ENCODE peak calls at places on chromosomes 13 and 19, in ten cellular contexts. N is GM04503; F is activated naive CD4-positive, alpha-beta T cell treated with anti-CD3 and anti-CD28 coated beads, Interleukin-2, amount 50 U/mL, for 72 hours; T is stimulated activated CD4-positive, alpha-beta T cell treated with anti-CD3 and anti-CD28 coated beads, TNF-alpha, amount 100 ng/mL, for 1 hour; E is activated T-cell treated with anti-CD3 and anti-CD28 coated beads for 1 hour; Z is dorsolateral prefrontal cortex; J is T follicular helper cell; X is Kasumi-1; B is hypothalamus; D is NCI-H2081. C is an unnamed sample.

GRCh38 chr13:20160346-20161274 is at the start of gene GJA3:
- DNase-seq in N (no peak), F (peak), T (peak), E (peak), Z (no peak), J (peak), X (no peak), B (no peak), D (no peak), C (peak)

GRCh38 chr19:49954933-49955332 is 6.0 kb downstream of the SIGLEC11 start:
- DNase-seq in N (no peak), F (no peak), T (no peak), E (no peak), Z (no peak), J (no peak), X (no peak), B (no peak), D (no peak), C (no peak)

GRCh38 chr13:74778946-74779345 is 644.7 kb upstream of the KLF12 start:
- DNase-seq in N (no peak), F (no peak), T (no peak), E (no peak), Z (no peak), J (no peak), X (no peak), B (no peak), D (no peak), C (no peak)

GRCh38 chr13:42926555-42926954 is 65.5 kb downstream of the EPSTI1 start:
- DNase-seq in N (no peak), F (no peak), T (no peak), E (no peak), Z (no peak), J (no peak), X (no peak), B (no peak), D (no peak), C (no peak)

GRCh38 chr13:57739791-57740190 is 108.2 kb downstream of the PCDH17 start:
- DNase-seq in N (no peak), F (no peak), T (no peak), E (no peak), Z (no peak), J (no peak), X (no peak), B (no peak), D (no peak), C (no peak)

GRCh38 chr13:84609716-84610115 is 727.4 kb upstream of the SLITRK1 start:
- DNase-seq in N (no peak), F (no peak), T (no peak), E (no peak), Z (no peak), J (no peak), X (no peak), B (no peak), D (no peak), C (peak)

GRCh38 chr19:13629687-13630357 is 123.5 kb upstream of the CACNA1A start:
- DNase-seq in N (peak), F (no peak), T (no peak), E (no peak), Z (no peak), J (no peak), X (no peak), B (no peak), D (no peak), C (peak)

GRCh38 chr13:29579094-29579493 is 16.4 kb downstream of the SLC7A1 start:
- DNase-seq in N (no peak), F (no peak), T (no peak), E (no peak), Z (no peak), J (no peak), X (no peak), B (no peak), D (no peak), C (no peak)

GRCh38 chr13:68176486-68176885 is 946.4 kb upstream of the PCDH9 start:
- DNase-seq in N (no peak), F (no peak), T (no peak), E (no peak), Z (no peak), J (no peak), X (no peak), B (no peak), D (no peak), C (no peak)

GRCh38 chr13:29458419-29458818 is 137.1 kb downstream of the SLC7A1 start:
- DNase-seq in N (no peak), F (no peak), T (no peak), E (no peak), Z (no peak), J (no peak), X (no peak), B (no peak), D (no peak), C (no peak)

GRCh38 chr13:72726721-72727416 is 560 bp downstream of the MZT1 start:
- DNase-seq in N (no peak), F (peak), T (peak), E (peak), Z (peak), J (peak), X (peak), B (no peak), D (peak), C (peak)

GRCh38 chr13:47005761-47006414 is 109.0 kb upstream of the HTR2A start:
- DNase-seq in N (no peak), F (no peak), T (no peak), E (no peak), Z (no peak), J (no peak), X (no peak), B (no peak), D (no peak), C (no peak)

GRCh38 chr13:25112856-25113255 is 16.9 kb downstream of the PABPC3 start:
- DNase-seq in N (no peak), F (no peak), T (no peak), E (no peak), Z (no peak), J (no peak), X (no peak), B (no peak), D (no peak), C (no peak)

GRCh38 chr13:110261166-110262081 is 45.5 kb downstream of the COL4A1 start:
- DNase-seq in N (no peak), F (no peak), T (no peak), E (no peak), Z (no peak), J (no peak), X (no peak), B (no peak), D (no peak), C (no peak)

GRCh38 chr19:47124937-47125668 is 5.5 kb upstream of the SAE1 start:
- DNase-seq in N (no peak), F (peak), T (no peak), E (no peak), Z (no peak), J (no peak), X (peak), B (peak), D (peak), C (peak)

GRCh38 chr19:41225238-41226052 is 6.4 kb downstream of the AXL start:
- DNase-seq in N (peak), F (peak), T (no peak), E (no peak), Z (no peak), J (peak), X (no peak), B (no peak), D (no peak), C (peak)

GRCh38 chr13:114106526-114106925 is 25.9 kb downstream of the RASA3 start:
- DNase-seq in N (no peak), F (no peak), T (no peak), E (no peak), Z (peak), J (no peak), X (no peak), B (no peak), D (no peak), C (no peak)

GRCh38 chr19:50633359-50633758 is 6.3 kb downstream of the SYT3 start:
- DNase-seq in N (no peak), F (no peak), T (no peak), E (no peak), Z (no peak), J (no peak), X (no peak), B (no peak), D (no peak), C (no peak)

GRCh38 chr19:17489392-17490030 is 19.2 kb downstream of the SLC27A1 start:
- DNase-seq in N (no peak), F (no peak), T (no peak), E (no peak), Z (no peak), J (no peak), X (no peak), B (no peak), D (no peak), C (no peak)

GRCh38 chr13:97015661-97016350 is 21.5 kb upstream of the OXGR1 start:
- DNase-seq in N (no peak), F (no peak), T (no peak), E (no peak), Z (no peak), J (no peak), X (no peak), B (no peak), D (no peak), C (peak)

GRCh38 chr13:75566658-75567057 is 17.1 kb downstream of the UCHL3 start:
- DNase-seq in N (no peak), F (no peak), T (no peak), E (no peak), Z (no peak), J (no peak), X (peak), B (no peak), D (no peak), C (peak)

GRCh38 chr19:13089139-13089856 is 13.4 kb downstream of the LYL1 start:
- DNase-seq in N (no peak), F (peak), T (no peak), E (no peak), Z (no peak), J (no peak), X (peak), B (no peak), D (no peak), C (no peak)

GRCh38 chr19:7515091-7515470 is 822 bp upstream of the ZNF358 start:
- DNase-seq in N (no peak), F (no peak), T (no peak), E (no peak), Z (no peak), J (no peak), X (no peak), B (no peak), D (no peak), C (no peak)

GRCh38 chr13:47672982-47673670 is 327.9 kb downstream of the SUCLA2 start:
- DNase-seq in N (peak), F (no peak), T (no peak), E (no peak), Z (no peak), J (no peak), X (no peak), B (no peak), D (no peak), C (peak)

GRCh38 chr19:49820125-49820524 is 2.0 kb downstream of the MED25 start:
- DNase-seq in N (no peak), F (no peak), T (no peak), E (no peak), Z (no peak), J (no peak), X (no peak), B (no peak), D (no peak), C (peak)

GRCh38 chr13:37138169-37138568 is 32.7 kb upstream of the CSNK1A1L start:
- DNase-seq in N (no peak), F (no peak), T (no peak), E (no peak), Z (no peak), J (no peak), X (no peak), B (no peak), D (no peak), C (peak)

GRCh38 chr13:46339035-46339666 is 47.9 kb downstream of the RUBCNL start:
- DNase-seq in N (no peak), F (no peak), T (no peak), E (no peak), Z (no peak), J (no peak), X (peak), B (no peak), D (no peak), C (peak)

GRCh38 chr13:76225815-76226489 is 589.8 kb downstream of the LMO7 start:
- DNase-seq in N (no peak), F (no peak), T (no peak), E (no peak), Z (no peak), J (no peak), X (no peak), B (no peak), D (no peak), C (no peak)

GRCh38 chr19:47492571-47493377 is 8.8 kb upstream of the KPTN start:
- DNase-seq in N (no peak), F (no peak), T (no peak), E (no peak), Z (peak), J (no peak), X (no peak), B (no peak), D (no peak), C (no peak)

GRCh38 chr13:43986395-43986794 is 106.7 kb downstream of the LACC1 start:
- DNase-seq in N (no peak), F (no peak), T (no peak), E (no peak), Z (no peak), J (no peak), X (no peak), B (peak), D (no peak), C (no peak)

C was measured in OCI-M1.